ENCODE peak calls at places on chromosomes 16 and 17, in seven cellular contexts. M, E, J, N, X, F and Q are unnamed samples.
A peak's percentile ranks its signal among the peaks of the same experiment; 100 is the strongest.

GRCh38 chr16:69320731-69321073 is 9.6 kb downstream of the VPS4A start:
- DNase-seq in M (no peak), E (peak; percentile 41), J (no peak), N (no peak), X (no peak), F (no peak), Q (no peak)

GRCh38 chr17:42992872-42993271 is 5.3 kb upstream of the RPL27 start:
- DNase-seq in M (peak; percentile 36), E (no peak), J (no peak), N (no peak), X (no peak), F (no peak), Q (no peak)

GRCh38 chr17:60154616-60155426 is 5.0 kb downstream of the CA4 start:
- DNase-seq in M (no peak), E (no peak), J (no peak), N (no peak), X (peak; percentile 68), F (no peak), Q (no peak)

GRCh38 chr16:77236063-77236511 is 36.9 kb downstream of the SYCE1L start:
- DNase-seq in M (peak; percentile 82), E (peak; percentile 93), J (peak; percentile 31), N (peak; percentile 87), X (peak; percentile 71), F (peak; percentile 69), Q (peak; percentile 91)

GRCh38 chr16:29974291-29975133 is 844 bp downstream of the TAOK2 start:
- DNase-seq in M (no peak), E (no peak), J (no peak), N (peak; percentile 48), X (peak; percentile 12), F (no peak), Q (peak; percentile 54)

GRCh38 chr17:48051706-48052486 is 3.7 kb downstream of the NFE2L1 start:
- DNase-seq in M (peak; percentile 28), E (peak; percentile 65), J (no peak), N (no peak), X (peak; percentile 68), F (peak; percentile 76), Q (peak; percentile 80)

GRCh38 chr17:10600551-10600950 is 51.1 kb upstream of the MYH2 start:
- DNase-seq in M (no peak), E (no peak), J (no peak), N (no peak), X (peak; percentile 45), F (no peak), Q (no peak)

GRCh38 chr17:66426397-66427033 is 124.1 kb downstream of the PRKCA start:
- DNase-seq in M (no peak), E (peak; percentile 50), J (no peak), N (no peak), X (peak; percentile 14), F (no peak), Q (peak; percentile 31)

GRCh38 chr17:54992797-54993639 is 24.5 kb downstream of the STXBP4 start:
- DNase-seq in M (peak; percentile 23), E (no peak), J (no peak), N (no peak), X (peak; percentile 54), F (no peak), Q (peak; percentile 58)

GRCh38 chr17:77144227-77144626 is 3.5 kb downstream of the SEC14L1 start:
- DNase-seq in M (no peak), E (no peak), J (no peak), N (no peak), X (no peak), F (no peak), Q (no peak)

GRCh38 chr17:4354862-4355514 is 11.5 kb downstream of the UBE2G1 start:
- DNase-seq in M (no peak), E (no peak), J (no peak), N (peak; percentile 28), X (no peak), F (no peak), Q (no peak)
- TF ChIP-seq POLR2A in M (no peak), E (no peak), J (no peak), N (no peak), X (no peak), F (no peak), Q (no peak)

DNA sequence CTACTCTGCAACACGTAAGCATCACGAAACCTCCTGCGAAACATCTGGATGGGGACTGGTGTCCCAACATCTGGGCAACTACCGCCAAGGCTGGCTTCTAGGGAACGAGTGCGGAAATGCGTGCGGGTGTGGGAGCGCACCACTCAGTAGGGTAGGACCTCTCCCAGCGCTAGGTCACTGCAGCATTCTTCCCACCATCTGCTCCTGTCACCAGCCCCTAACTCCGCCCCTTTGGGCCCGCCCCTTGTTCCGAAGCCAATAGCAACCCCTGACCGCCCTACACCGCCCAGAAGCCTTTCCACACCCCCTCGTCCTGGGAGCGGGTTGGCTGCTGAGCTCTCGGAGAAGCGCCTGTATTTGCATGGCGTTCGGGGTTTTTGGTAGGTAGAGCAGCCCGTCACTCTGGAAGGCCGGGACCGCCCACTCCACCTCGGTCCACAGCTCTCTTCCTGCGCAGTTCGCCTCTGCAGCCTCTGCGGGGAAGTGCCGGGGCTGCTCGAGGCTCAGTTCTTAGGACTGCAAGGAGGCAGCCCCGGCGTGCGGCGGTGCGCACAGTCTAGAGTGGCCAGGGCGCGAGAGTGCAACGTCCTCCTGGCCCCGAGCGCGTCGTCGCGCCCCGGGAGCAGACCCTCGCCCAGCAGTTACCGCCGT is at the start of gene HS3ST3B1:
- DNase-seq in M (peak; percentile 95), E (peak; percentile 99), J (peak; percentile 84), N (peak; percentile 100), X (peak; percentile 100), F (peak; percentile 99), Q (peak; percentile 93)
- TF ChIP-seq POLR2A in M (peak; percentile 53), E (peak; percentile 79), J (peak; percentile 95), N (peak; percentile 97), X (peak; percentile 92), F (peak; percentile 39), Q (no peak)

DNA sequence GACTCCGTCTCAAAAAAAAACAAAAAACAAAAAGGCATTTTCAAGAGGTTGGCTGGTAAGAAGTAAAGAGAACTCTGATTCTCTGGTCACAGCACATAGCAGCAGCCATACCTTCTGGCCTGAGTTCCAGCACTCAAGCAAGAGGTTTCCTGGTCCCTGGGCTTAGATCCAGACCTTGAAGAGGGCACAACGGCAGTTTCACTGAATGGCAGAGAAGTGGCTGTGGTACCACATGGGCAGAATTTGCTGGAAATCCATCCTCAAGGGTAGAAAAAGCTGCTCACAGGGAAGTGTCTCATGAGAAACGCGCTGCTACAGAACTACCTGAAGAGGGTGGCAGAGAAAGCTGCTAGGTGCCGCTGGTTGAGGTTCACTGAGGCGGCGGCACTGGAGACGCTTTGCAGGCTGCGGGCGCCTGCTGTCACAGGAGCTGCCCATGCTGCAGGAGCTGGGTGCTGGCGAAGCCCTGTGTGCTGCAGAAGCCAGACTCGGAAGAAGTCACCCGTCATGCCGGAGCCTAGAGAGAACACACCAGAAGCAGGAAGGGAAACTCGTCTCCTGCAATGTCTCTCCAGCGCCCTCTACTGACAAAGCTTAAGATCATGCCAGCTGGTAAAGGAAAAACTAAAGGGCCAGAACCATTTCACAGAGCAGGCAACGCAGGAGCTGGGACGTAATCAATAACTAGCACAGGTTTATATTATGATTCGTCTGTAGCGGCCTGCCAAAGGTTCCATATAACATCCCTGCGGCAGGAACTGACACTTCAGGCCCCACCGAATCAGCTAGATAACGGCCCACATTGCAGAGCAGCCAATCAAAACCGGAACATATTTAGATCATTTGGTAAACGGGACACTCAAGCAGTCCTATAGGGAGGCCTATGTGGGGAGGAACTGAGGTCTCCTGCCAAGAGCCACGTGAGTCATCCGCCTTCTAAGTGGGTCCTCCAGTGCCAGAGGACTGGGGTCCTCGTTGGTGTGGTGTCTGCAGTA is 5.4 kb upstream of the ZNF213 start:
- DNase-seq in M (peak; percentile 76), E (peak; percentile 89), J (peak; percentile 44), N (peak; percentile 67), X (peak; percentile 86), F (peak; percentile 71), Q (peak; percentile 91)
- TF ChIP-seq POLR2A in M (no peak), E (peak; percentile 15), J (no peak), N (peak; percentile 20), X (no peak), F (no peak), Q (peak; percentile 74)

GRCh38 chr16:65061935-65062334 is 59.9 kb downstream of the CDH11 start:
- DNase-seq in M (no peak), E (no peak), J (no peak), N (no peak), X (peak; percentile 49), F (no peak), Q (no peak)

GRCh38 chr16:65062736-65063583 is 58.9 kb downstream of the CDH11 start:
- DNase-seq in M (no peak), E (no peak), J (no peak), N (no peak), X (peak; percentile 53), F (no peak), Q (no peak)

GRCh38 chr16:65061263-65061662 is 60.6 kb downstream of the CDH11 start:
- DNase-seq in M (no peak), E (no peak), J (no peak), N (no peak), X (no peak), F (no peak), Q (no peak)

GRCh38 chr16:65057184-65057583 is 64.7 kb downstream of the CDH11 start:
- DNase-seq in M (no peak), E (no peak), J (no peak), N (no peak), X (no peak), F (no peak), Q (no peak)

GRCh38 chr16:65059421-65059980 is 62.4 kb downstream of the CDH11 start:
- DNase-seq in M (no peak), E (no peak), J (no peak), N (no peak), X (no peak), F (no peak), Q (no peak)
- TF ChIP-seq POLR2A in M (no peak), E (no peak), J (no peak), N (no peak), X (no peak), F (no peak), Q (no peak)

GRCh38 chr17:4617090-4617489 is 24.4 kb downstream of the ALOX15 start:
- DNase-seq in M (no peak), E (no peak), J (no peak), N (no peak), X (no peak), F (no peak), Q (no peak)
- TF ChIP-seq POLR2A in M (no peak), E (no peak), J (no peak), N (no peak), X (no peak), F (no peak), Q (no peak)

DNA sequence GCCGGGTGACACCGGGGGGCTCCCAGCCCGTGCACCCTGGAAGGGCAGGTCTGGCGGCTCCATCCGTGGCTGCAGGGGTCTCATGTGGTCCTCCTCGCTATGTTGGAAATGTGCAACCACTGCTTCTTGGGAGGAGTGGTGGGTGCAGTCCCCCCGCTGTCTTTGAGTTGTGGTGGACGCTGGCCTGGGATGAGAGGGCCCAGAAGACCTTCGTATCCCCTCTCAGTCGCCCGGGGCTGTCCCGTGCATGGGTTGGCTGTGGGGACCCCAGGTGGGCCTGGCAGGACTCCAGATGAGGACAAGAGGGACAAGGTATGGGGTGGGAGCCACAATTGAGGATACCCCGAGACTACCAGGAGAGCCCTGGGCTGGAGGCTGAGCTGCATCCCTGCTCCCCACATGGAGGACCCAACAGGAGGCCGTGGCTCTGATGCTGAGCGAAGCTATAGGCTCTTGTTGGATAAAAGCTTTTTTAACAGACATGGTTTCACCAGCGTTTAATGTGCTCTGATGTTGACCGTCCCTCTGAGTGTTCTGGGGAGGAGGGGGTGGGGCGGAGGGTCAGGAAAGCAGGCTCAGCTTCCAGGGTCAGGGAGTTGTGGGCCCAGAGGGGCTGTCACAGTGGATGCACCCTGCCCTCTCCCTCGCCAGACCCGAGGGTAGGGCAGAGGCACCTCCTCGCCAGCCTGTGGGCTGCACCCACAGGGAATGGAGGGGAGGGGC is 5.5 kb downstream of the SPATA2L start:
- DNase-seq in M (no peak), E (peak; percentile 46), J (no peak), N (no peak), X (no peak), F (peak; percentile 20), Q (no peak)
- TF ChIP-seq POLR2A in M (no peak), E (no peak), J (no peak), N (no peak), X (peak; percentile 13), F (no peak), Q (no peak)

GRCh38 chr17:3667366-3668278 is 756 bp downstream of the TAX1BP3 start:
- DNase-seq in M (peak; percentile 82), E (peak; percentile 89), J (no peak), N (peak; percentile 90), X (peak; percentile 91), F (peak; percentile 93), Q (peak; percentile 88)
- TF ChIP-seq POLR2A in M (peak; percentile 47), E (peak; percentile 80), J (no peak), N (no peak), X (no peak), F (peak; percentile 9), Q (no peak)